ENCODE peak calls at places on chromosomes 6 and 20, in ten cellular contexts. R is CD8-positive, alpha-beta T cell; Q is lower leg skin; W is GM10248; T is tibial nerve; H is bronchial epithelial cell; I is thyroid gland; B is AG04450; O is adrenal gland; U is psoas muscle. Z is an unnamed sample.

GRCh38 chr6:29014729-29015608 is 9.9 kb upstream of the ZNF311 start:
- DNase-seq in R (no peak), Q (peak; percentile 82), W (no peak), T (no peak), H (no peak), I (no peak), B (no peak), O (no peak), U (no peak), Z (peak; percentile 22)

GRCh38 chr20:58746551-58747399 is 54.2 kb downstream of the NPEPL1 start:
- DNase-seq in R (no peak), Q (peak; percentile 43), W (no peak), T (no peak), H (no peak), I (no peak), B (no peak), O (no peak), U (no peak), Z (peak; percentile 4)

GRCh38 chr20:46985241-46985640 is 90.6 kb downstream of the EYA2 start:
- DNase-seq in R (no peak), Q (peak; percentile 1), W (no peak), T (no peak), H (peak; percentile 54), I (no peak), B (no peak), O (no peak), U (no peak), Z (no peak)

GRCh38 chr6:31597006-31597405 is 4.2 kb upstream of the NCR3 start:
- DNase-seq in R (no peak), Q (no peak), W (no peak), T (no peak), H (no peak), I (no peak), B (no peak), O (no peak), U (no peak), Z (peak; percentile 55)

GRCh38 chr20:10618611-10619245 is 55.1 kb downstream of the JAG1 start:
- DNase-seq in R (no peak), Q (no peak), W (no peak), T (no peak), H (peak; percentile 52), I (no peak), B (no peak), O (no peak), U (no peak), Z (peak; percentile 56)

GRCh38 chr6:95923518-95923917 is 92.3 kb upstream of the FUT9 start:
- DNase-seq in R (no peak), Q (no peak), W (peak; percentile 13), T (no peak), H (peak; percentile 16), I (no peak), B (no peak), O (no peak), U (no peak), Z (no peak)

GRCh38 chr6:42099340-42100028 is 42.9 kb downstream of the C6orf132 start:
- DNase-seq in R (no peak), Q (peak; percentile 91), W (no peak), T (peak; percentile 22), H (peak; percentile 92), I (peak; percentile 97), B (no peak), O (no peak), U (no peak), Z (peak; percentile 72)

GRCh38 chr20:17029698-17030097 is 197.1 kb upstream of the PCSK2 start:
- DNase-seq in R (no peak), Q (no peak), W (no peak), T (no peak), H (peak; percentile 1), I (no peak), B (no peak), O (no peak), U (no peak), Z (no peak)

GRCh38 chr6:134379086-134379485 is 61.2 kb upstream of the SGK1 start:
- DNase-seq in R (no peak), Q (no peak), W (peak; percentile 15), T (no peak), H (peak; percentile 96), I (peak; percentile 78), B (no peak), O (no peak), U (no peak), Z (no peak)

GRCh38 chr6:35686873-35687557 is 1.7 kb downstream of the FKBP5 start:
- DNase-seq in R (no peak), Q (no peak), W (peak; percentile 48), T (no peak), H (no peak), I (no peak), B (no peak), O (no peak), U (no peak), Z (no peak)

GRCh38 chr6:33384581-33385020 is 7.0 kb upstream of the KIFC1 start:
- DNase-seq in R (no peak), Q (no peak), W (no peak), T (no peak), H (peak; percentile 85), I (no peak), B (peak; percentile 34), O (no peak), U (no peak), Z (peak; percentile 83)

GRCh38 chr6:125300992-125301434 is 754 bp downstream of the HDDC2 start:
- DNase-seq in R (no peak), Q (no peak), W (peak; percentile 25), T (no peak), H (peak; percentile 13), I (peak; percentile 18), B (no peak), O (no peak), U (no peak), Z (peak; percentile 50)

GRCh38 chr20:21156266-21156665 is 30.4 kb downstream of the KIZ start:
- DNase-seq in R (no peak), Q (no peak), W (no peak), T (no peak), H (peak; percentile 60), I (no peak), B (peak; percentile 34), O (no peak), U (no peak), Z (peak; percentile 74)

GRCh38 chr6:142112451-142113061 is 20.2 kb upstream of the GJE1 start:
- DNase-seq in R (peak; percentile 19), Q (peak; percentile 85), W (peak; percentile 28), T (peak; percentile 52), H (peak; percentile 67), I (peak; percentile 68), B (peak; percentile 53), O (peak; percentile 64), U (peak; percentile 72), Z (peak; percentile 88)
- TF ChIP-seq CTCF in R (peak; percentile 85), Q (no peak), W (peak; percentile 81), T (peak; percentile 45), H (peak; percentile 55), I (no peak), B (peak; percentile 85), O (peak; percentile 73), U (peak; percentile 65), Z (peak; percentile 76)

DNA sequence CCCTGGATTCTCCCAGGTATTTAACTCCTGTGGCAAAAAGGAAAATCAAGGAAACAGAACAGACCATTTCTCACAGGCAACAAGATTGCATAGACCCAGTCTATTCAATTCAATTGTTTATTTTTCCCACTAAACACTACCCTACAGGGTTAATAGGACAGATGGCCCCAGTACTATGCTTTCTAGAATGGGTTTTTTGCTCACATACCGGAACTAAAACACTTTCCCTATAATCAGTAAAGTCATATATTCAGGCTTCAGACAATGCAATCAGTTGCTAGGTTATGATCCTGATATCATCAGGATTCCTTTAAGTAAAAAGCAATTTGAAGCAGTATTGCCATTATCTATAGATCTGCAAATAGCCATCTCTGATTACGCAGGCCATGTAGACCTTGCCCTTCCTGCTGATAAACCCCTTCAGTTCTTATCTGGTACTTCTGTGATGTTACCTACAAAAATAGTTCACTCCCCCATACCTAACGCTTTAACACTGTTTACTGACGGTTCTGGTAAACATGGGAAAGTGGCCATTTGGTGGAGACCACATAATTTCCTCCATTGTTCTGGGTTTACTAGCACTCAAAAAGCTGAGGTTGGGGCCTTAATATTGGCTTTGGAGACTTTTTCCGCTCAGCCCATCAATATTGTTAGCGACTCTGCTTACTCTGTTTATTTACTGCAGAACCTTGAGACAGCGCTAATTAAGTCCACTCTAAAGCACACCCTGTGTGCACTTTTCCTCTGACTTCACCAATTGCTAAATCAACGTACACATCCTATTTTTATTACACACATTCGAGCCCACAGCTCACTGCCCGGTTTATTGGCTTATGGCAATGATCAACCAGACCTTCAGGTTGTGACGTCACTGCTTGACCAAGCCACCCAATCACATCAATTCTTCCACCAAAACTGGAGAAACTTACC is 666.0 kb downstream of the PHF3 start:
- DNase-seq in R (no peak), Q (no peak), W (no peak), T (no peak), H (no peak), I (no peak), B (no peak), O (no peak), U (no peak), Z (no peak)
- TF ChIP-seq CTCF in R (no peak), Q (no peak), W (no peak), T (no peak), H (no peak), I (no peak), B (no peak), O (no peak), U (no peak), Z (no peak)

DNA sequence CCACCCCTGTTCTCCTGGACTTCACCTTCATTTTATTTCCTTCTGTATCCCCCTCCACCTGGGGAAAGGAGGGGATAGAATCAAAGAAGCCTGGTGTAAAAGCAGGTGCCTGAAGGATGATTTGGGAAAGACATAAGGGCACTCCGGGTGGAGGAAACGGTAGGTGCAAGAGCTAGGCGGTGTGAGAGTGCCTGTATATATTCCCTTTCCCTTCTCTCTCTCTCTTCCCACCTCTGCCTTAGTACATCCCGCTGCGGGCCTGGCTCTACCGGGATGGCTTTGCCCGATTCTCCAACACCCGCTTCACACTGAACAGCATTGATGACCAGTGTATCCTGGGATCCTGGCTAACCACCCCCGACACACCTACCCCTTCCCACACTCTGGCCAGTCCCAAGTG is 26.2 kb downstream of the PDRG1 start:
- DNase-seq in R (no peak), Q (no peak), W (no peak), T (no peak), H (no peak), I (no peak), B (no peak), O (no peak), U (no peak), Z (no peak)
- TF ChIP-seq CTCF in R (no peak), Q (no peak), W (no peak), T (no peak), H (no peak), I (no peak), B (no peak), O (no peak), U (no peak), Z (no peak)

DNA sequence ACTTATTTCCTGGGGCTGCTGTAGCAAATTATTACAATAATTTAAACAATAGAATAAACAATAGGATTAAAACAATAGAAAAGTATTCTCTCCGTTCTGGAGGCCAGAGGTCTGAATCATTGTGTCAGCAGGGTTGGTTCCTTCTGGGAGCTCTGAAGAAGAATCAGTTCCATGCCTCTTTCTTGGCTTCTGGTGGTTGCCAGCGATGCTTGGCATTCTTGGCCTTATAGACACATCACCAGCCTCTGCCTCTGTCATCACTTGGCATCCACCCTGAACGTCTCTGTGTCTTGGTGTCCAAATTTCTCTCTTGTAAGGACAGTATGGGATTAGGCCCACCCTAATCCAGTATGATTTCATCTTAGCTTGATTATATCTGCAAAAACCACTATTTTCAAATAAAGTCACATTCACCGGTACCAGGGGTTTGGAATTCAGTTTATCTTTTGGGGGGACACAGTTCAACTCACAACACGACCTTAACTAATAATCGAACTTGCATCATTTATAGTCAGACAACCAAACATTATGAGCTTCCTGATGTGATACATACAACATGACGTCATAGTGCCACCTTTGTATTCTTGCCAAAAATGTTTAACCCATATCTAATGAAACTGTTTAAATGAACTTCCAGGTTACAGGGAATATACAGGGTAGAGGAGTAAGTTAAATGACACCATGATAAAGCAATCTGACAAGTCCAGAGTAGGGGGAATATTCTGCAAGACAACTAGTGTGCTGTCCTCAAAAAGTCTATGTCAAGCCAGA is 84.7 kb upstream of the RNF24 start:
- DNase-seq in R (no peak), Q (no peak), W (no peak), T (no peak), H (peak; percentile 53), I (no peak), B (no peak), O (no peak), U (no peak), Z (no peak)
- TF ChIP-seq CTCF in R (no peak), Q (no peak), W (no peak), T (no peak), H (no peak), I (no peak), B (no peak), O (no peak), U (no peak), Z (no peak)

Z was measured in fibroblast of pulmonary artery.